ENCODE peak calls at places on chromosomes 4 and X, in eight cellular contexts. D, C, S, K, Q, R, H and V are unnamed samples.
A peak's percentile ranks its signal among the peaks of the same experiment; 100 is the strongest.

GRCh38 chr4:107299646-107300045 is 263.5 kb upstream of the DKK2 start:
- DNase-seq in D (no peak), C (no peak), S (no peak), K (no peak), Q (peak; percentile 18), R (no peak), H (peak; percentile 7), V (no peak)

GRCh38 chr4:2685541-2685940 is 70.6 kb downstream of the TNIP2 start:
- DNase-seq in D (no peak), C (no peak), S (no peak), K (no peak), Q (peak; percentile 18), R (no peak), H (no peak), V (no peak)

GRCh38 chrX:6849711-6850415 is 297.6 kb upstream of the STS start:
- DNase-seq in D (no peak), C (peak; percentile 18), S (no peak), K (no peak), Q (peak; percentile 31), R (no peak), H (peak; percentile 32), V (no peak)

GRCh38 chr4:38870098-38870850 is 2.7 kb downstream of the FAM114A1 start:
- DNase-seq in D (no peak), C (no peak), S (no peak), K (no peak), Q (no peak), R (no peak), H (no peak), V (no peak)

GRCh38 chrX:150587585-150588503 is 19.4 kb downstream of the MTM1 start:
- DNase-seq in D (no peak), C (peak; percentile 46), S (no peak), K (no peak), Q (peak; percentile 18), R (peak; percentile 15), H (peak; percentile 20), V (peak; percentile 28)

GRCh38 chrX:132651411-132652086 is 162.7 kb upstream of the MBNL3 start:
- DNase-seq in D (no peak), C (no peak), S (no peak), K (no peak), Q (no peak), R (no peak), H (no peak), V (no peak)

GRCh38 chr4:145829629-145830395 is 108.8 kb downstream of the ZNF827 start:
- DNase-seq in D (peak; percentile 47), C (no peak), S (no peak), K (no peak), Q (no peak), R (no peak), H (no peak), V (peak; percentile 36)

GRCh38 chr4:5940470-5941203 is 47.8 kb upstream of the CRMP1 start:
- DNase-seq in D (peak; percentile 70), C (peak; percentile 28), S (no peak), K (no peak), Q (peak; percentile 13), R (peak; percentile 50), H (no peak), V (no peak)

GRCh38 chr4:105126311-105127153 is 20.1 kb upstream of the TET2 start:
- DNase-seq in D (no peak), C (no peak), S (no peak), K (no peak), Q (no peak), R (no peak), H (no peak), V (no peak)

GRCh38 chrX:17944833-17945497 is 83.9 kb upstream of the RAI2 start:
- DNase-seq in D (peak; percentile 38), C (peak; percentile 33), S (no peak), K (no peak), Q (peak; percentile 2), R (peak; percentile 38), H (no peak), V (peak; percentile 32)

GRCh38 chr4:183801460-183802168 is 103.5 kb upstream of the STOX2 start:
- DNase-seq in D (no peak), C (no peak), S (no peak), K (no peak), Q (no peak), R (no peak), H (no peak), V (no peak)

GRCh38 chrX:68835104-68835442 is 6.3 kb downstream of the EFNB1 start:
- DNase-seq in D (no peak), C (no peak), S (no peak), K (no peak), Q (no peak), R (no peak), H (no peak), V (no peak)

GRCh38 chr4:180635276-180635675 is 1607.9 kb upstream of the TENM3 start:
- DNase-seq in D (no peak), C (no peak), S (no peak), K (no peak), Q (no peak), R (no peak), H (no peak), V (no peak)

GRCh38 chrX:70134116-70134477 is 850 bp downstream of the IGBP1 start:
- DNase-seq in D (no peak), C (no peak), S (no peak), K (no peak), Q (peak; percentile 12), R (peak; percentile 19), H (peak; percentile 16), V (no peak)

GRCh38 chrX:77597511-77597910 is 150.3 kb downstream of the FGF16 start:
- DNase-seq in D (peak; percentile 28), C (peak; percentile 5), S (no peak), K (no peak), Q (no peak), R (no peak), H (no peak), V (no peak)

GRCh38 chr4:183326853-183327252 is 4.6 kb upstream of the CLDN24 start:
- DNase-seq in D (no peak), C (no peak), S (no peak), K (no peak), Q (peak; percentile 33), R (peak; percentile 68), H (no peak), V (no peak)

GRCh38 chrX:153969904-153970397 is 1.7 kb downstream of the HCFC1 start:
- DNase-seq in D (no peak), C (peak; percentile 45), S (peak; percentile 40), K (no peak), Q (no peak), R (peak; percentile 56), H (no peak), V (peak; percentile 41)

GRCh38 chr4:25133132-25133531 is 27.1 kb downstream of the SEPSECS start:
- DNase-seq in D (no peak), C (no peak), S (no peak), K (no peak), Q (no peak), R (no peak), H (no peak), V (no peak)

GRCh38 chr4:93199492-93199891 is 629.1 kb upstream of the ATOH1 start:
- DNase-seq in D (peak; percentile 31), C (peak; percentile 54), S (no peak), K (no peak), Q (peak; percentile 2), R (peak; percentile 64), H (peak; percentile 35), V (peak; percentile 4)